ENCODE peak calls at places on chromosomes 7 and 10, in five cellular contexts. N, M, U, X and V are unnamed samples.

GRCh38 chr10:23702977-23703414 is 264.1 kb downstream of the OTUD1 start:
- DNase-seq in M (no peak), U (peak), X (peak), N (peak), V (peak)

GRCh38 chr10:108307925-108308312 is 1143.4 kb upstream of the SORCS1 start:
- DNase-seq in U (no peak), M (no peak), N (no peak), X (no peak), V (no peak)

GRCh38 chr7:6256709-6257535 is 15.5 kb downstream of the CYTH3 start:
- DNase-seq in X (no peak), N (peak), M (no peak), U (no peak), V (no peak)

GRCh38 chr7:70417061-70417655 is 714.8 kb upstream of the GALNT17 start:
- DNase-seq in U (no peak), M (no peak), N (no peak), X (no peak), V (no peak)

GRCh38 chr7:101736077-101736476 is 81.3 kb upstream of the CUX1 start:
- DNase-seq in X (no peak), M (no peak), U (no peak), N (peak), V (peak)

GRCh38 chr10:87656431-87657072 is 3.1 kb upstream of the PAPSS2 start:
- DNase-seq in X (peak), M (no peak), U (no peak), N (peak), V (peak)

GRCh38 chr7:91620827-91621226 is 259.7 kb downstream of the MTERF1 start:
- DNase-seq in U (no peak), N (peak), M (no peak), X (no peak), V (no peak)

GRCh38 chr7:33243319-33243881 is 114.0 kb downstream of the BBS9 start:
- DNase-seq in M (no peak), U (no peak), X (peak), N (peak), V (no peak)

GRCh38 chr7:22357311-22358175 is 589 bp upstream of the RAPGEF5 start:
- DNase-seq in M (no peak), N (no peak), X (peak), U (no peak), V (no peak)

GRCh38 chr10:65377687-65378086 is 1548.1 kb upstream of the LRRTM3 start:
- DNase-seq in U (no peak), M (no peak), N (no peak), X (no peak), V (no peak)

GRCh38 chr10:72316748-72317435 is 37.8 kb downstream of the DNAJB12 start:
- DNase-seq in X (no peak), M (peak), U (no peak), N (no peak), V (no peak)

GRCh38 chr10:87818505-87819273 is 663 bp upstream of the ATAD1 start:
- DNase-seq in M (no peak), U (no peak), N (peak), X (peak), V (peak)

GRCh38 chr7:142496545-142496991 is 238.7 kb upstream of the PRSS58 start:
- DNase-seq in N (peak), M (no peak), U (no peak), X (peak), V (peak)

GRCh38 chr10:19659920-19660655 is 156.1 kb upstream of the PLXDC2 start:
- DNase-seq in X (no peak), N (no peak), U (no peak), M (no peak), V (no peak)

GRCh38 chr10:58641708-58642107 is 129.0 kb downstream of the BICC1 start:
- DNase-seq in N (no peak), M (no peak), X (no peak), U (no peak), V (no peak)

GRCh38 chr7:2943851-2944601 is 99.6 kb downstream of the CARD11 start:
- DNase-seq in U (no peak), N (no peak), X (no peak), M (no peak), V (no peak)

GRCh38 chr7:38660427-38661099 is 29.4 kb upstream of the AMPH start:
- DNase-seq in X (no peak), M (no peak), N (peak), U (no peak), V (peak)

GRCh38 chr7:49324707-49325106 is 400.4 kb downstream of the CDC14C start:
- DNase-seq in X (no peak), N (no peak), M (no peak), U (no peak), V (no peak)

GRCh38 chr7:67493386-67493785 is 496.8 kb downstream of the TYW1 start:
- DNase-seq in M (no peak), N (no peak), X (no peak), U (no peak), V (no peak)